ENCODE peak calls at places on chromosomes 3 and 15, in seven cellular contexts. One of them, this sample, is unnamed.

GRCh38 chr3:61876797-61877196 is 315.4 kb downstream of the PTPRG start:
- DNase-seq in esophagus squamous epithelium: no peak
- DNase-seq in A549: no peak
- DNase-seq in uterus: no peak
- DNase-seq in transverse colon: no peak
- DNase-seq in right lobe of liver: no peak
- DNase-seq in breast epithelium: no peak
- DNase-seq in this sample: no peak

GRCh38 chr3:134373278-134373941 is 837 bp downstream of the AMOTL2 start:
- DNase-seq in breast epithelium: peak
- DNase-seq in transverse colon: peak
- DNase-seq in A549: no peak
- DNase-seq in esophagus squamous epithelium: no peak
- DNase-seq in right lobe of liver: peak
- DNase-seq in uterus: peak
- DNase-seq in this sample: peak

GRCh38 chr15:64333986-64334385 is 22.0 kb downstream of the CSNK1G1 start:
- DNase-seq in right lobe of liver: no peak
- DNase-seq in breast epithelium: no peak
- DNase-seq in A549: no peak
- DNase-seq in esophagus squamous epithelium: no peak
- DNase-seq in uterus: no peak
- DNase-seq in transverse colon: no peak
- DNase-seq in this sample: no peak

GRCh38 chr3:141487419-141488345 is 855 bp downstream of the RASA2 start:
- DNase-seq in A549: peak
- DNase-seq in breast epithelium: peak
- DNase-seq in esophagus squamous epithelium: peak
- DNase-seq in uterus: peak
- DNase-seq in transverse colon: peak
- DNase-seq in right lobe of liver: peak
- DNase-seq in this sample: peak

GRCh38 chr3:17969985-17970568 is 227.6 kb upstream of the TBC1D5 start:
- DNase-seq in esophagus squamous epithelium: no peak
- DNase-seq in A549: no peak
- DNase-seq in breast epithelium: no peak
- DNase-seq in right lobe of liver: no peak
- DNase-seq in transverse colon: no peak
- DNase-seq in uterus: no peak
- DNase-seq in this sample: no peak

GRCh38 chr3:113533534-113533892 is 1.2 kb downstream of the SIDT1 start:
- DNase-seq in right lobe of liver: no peak
- DNase-seq in breast epithelium: no peak
- DNase-seq in A549: no peak
- DNase-seq in transverse colon: no peak
- DNase-seq in uterus: no peak
- DNase-seq in esophagus squamous epithelium: no peak
- DNase-seq in this sample: no peak

GRCh38 chr15:31341501-31342195 is 15.0 kb downstream of the KLF13 start:
- DNase-seq in A549: no peak
- DNase-seq in transverse colon: no peak
- DNase-seq in esophagus squamous epithelium: no peak
- DNase-seq in breast epithelium: no peak
- DNase-seq in uterus: no peak
- DNase-seq in right lobe of liver: no peak
- DNase-seq in this sample: no peak

GRCh38 chr3:61111764-61112163 is 139.5 kb downstream of the FHIT start:
- DNase-seq in uterus: no peak
- DNase-seq in breast epithelium: no peak
- DNase-seq in transverse colon: peak
- DNase-seq in A549: no peak
- DNase-seq in esophagus squamous epithelium: no peak
- DNase-seq in right lobe of liver: no peak
- DNase-seq in this sample: no peak

GRCh38 chr15:43509002-43509922 is 8.1 kb upstream of the MAP1A start:
- DNase-seq in right lobe of liver: no peak
- DNase-seq in transverse colon: no peak
- DNase-seq in A549: no peak
- DNase-seq in breast epithelium: no peak
- DNase-seq in esophagus squamous epithelium: no peak
- DNase-seq in uterus: peak
- DNase-seq in this sample: no peak

GRCh38 chr3:53222183-53222901 is 33.5 kb downstream of the TKT start:
- DNase-seq in right lobe of liver: no peak
- DNase-seq in A549: no peak
- DNase-seq in esophagus squamous epithelium: no peak
- DNase-seq in transverse colon: no peak
- DNase-seq in breast epithelium: no peak
- DNase-seq in uterus: no peak
- DNase-seq in this sample: no peak
- TF ChIP-seq POLR2A in right lobe of liver: no peak
- TF ChIP-seq POLR2A in A549: no peak
- TF ChIP-seq POLR2A in esophagus squamous epithelium: no peak
- TF ChIP-seq POLR2A in transverse colon: no peak
- TF ChIP-seq POLR2A in breast epithelium: no peak
- TF ChIP-seq POLR2A in uterus: no peak
- TF ChIP-seq POLR2A in this sample: no peak

GRCh38 chr3:50356553-50356952 is 2.8 kb downstream of the TMEM115 start:
- DNase-seq in uterus: no peak
- DNase-seq in A549: no peak
- DNase-seq in transverse colon: peak
- DNase-seq in right lobe of liver: peak
- DNase-seq in breast epithelium: no peak
- DNase-seq in esophagus squamous epithelium: no peak
- DNase-seq in this sample: no peak
- TF ChIP-seq POLR2A in uterus: no peak
- TF ChIP-seq POLR2A in A549: no peak
- TF ChIP-seq POLR2A in transverse colon: no peak
- TF ChIP-seq POLR2A in right lobe of liver: no peak
- TF ChIP-seq POLR2A in breast epithelium: no peak
- TF ChIP-seq POLR2A in esophagus squamous epithelium: no peak
- TF ChIP-seq POLR2A in this sample: no peak

GRCh38 chr15:57382222-57382621 is 5.9 kb downstream of the CGNL1 start:
- DNase-seq in A549: no peak
- DNase-seq in uterus: no peak
- DNase-seq in breast epithelium: no peak
- DNase-seq in esophagus squamous epithelium: no peak
- DNase-seq in transverse colon: no peak
- DNase-seq in right lobe of liver: no peak
- DNase-seq in this sample: no peak
- TF ChIP-seq POLR2A in A549: no peak
- TF ChIP-seq POLR2A in uterus: no peak
- TF ChIP-seq POLR2A in breast epithelium: no peak
- TF ChIP-seq POLR2A in esophagus squamous epithelium: no peak
- TF ChIP-seq POLR2A in transverse colon: no peak
- TF ChIP-seq POLR2A in right lobe of liver: no peak
- TF ChIP-seq POLR2A in this sample: no peak

GRCh38 chr15:98896002-98896721 is 111.4 kb downstream of the PGPEP1L start:
- DNase-seq in A549: peak
- DNase-seq in breast epithelium: no peak
- DNase-seq in uterus: no peak
- DNase-seq in transverse colon: no peak
- DNase-seq in esophagus squamous epithelium: no peak
- DNase-seq in right lobe of liver: no peak
- DNase-seq in this sample: no peak
- TF ChIP-seq POLR2A in A549: no peak
- TF ChIP-seq POLR2A in breast epithelium: no peak
- TF ChIP-seq POLR2A in uterus: no peak
- TF ChIP-seq POLR2A in transverse colon: no peak
- TF ChIP-seq POLR2A in esophagus squamous epithelium: no peak
- TF ChIP-seq POLR2A in right lobe of liver: no peak
- TF ChIP-seq POLR2A in this sample: no peak

GRCh38 chr3:143119974-143120715 is 574 bp downstream of the CHST2 start:
- DNase-seq in uterus: peak
- DNase-seq in A549: peak
- DNase-seq in transverse colon: peak
- DNase-seq in esophagus squamous epithelium: no peak
- DNase-seq in right lobe of liver: peak
- DNase-seq in breast epithelium: no peak
- DNase-seq in this sample: peak

GRCh38 chr3:143120716-143121239 is 1.2 kb downstream of the CHST2 start:
- DNase-seq in A549: peak
- DNase-seq in esophagus squamous epithelium: no peak
- DNase-seq in uterus: no peak
- DNase-seq in right lobe of liver: peak
- DNase-seq in transverse colon: peak
- DNase-seq in breast epithelium: no peak
- DNase-seq in this sample: no peak

GRCh38 chr3:143121240-143122088 is 1.9 kb downstream of the CHST2 start:
- DNase-seq in uterus: peak
- DNase-seq in right lobe of liver: peak
- DNase-seq in A549: peak
- DNase-seq in breast epithelium: no peak
- DNase-seq in esophagus squamous epithelium: no peak
- DNase-seq in transverse colon: peak
- DNase-seq in this sample: no peak

GRCh38 chr3:143118630-143119008 is 952 bp upstream of the CHST2 start:
- DNase-seq in uterus: no peak
- DNase-seq in right lobe of liver: no peak
- DNase-seq in transverse colon: no peak
- DNase-seq in esophagus squamous epithelium: no peak
- DNase-seq in A549: no peak
- DNase-seq in breast epithelium: no peak
- DNase-seq in this sample: no peak

GRCh38 chr3:143119009-143119914 is at the start of gene CHST2:
- DNase-seq in A549: peak
- DNase-seq in breast epithelium: no peak
- DNase-seq in esophagus squamous epithelium: peak
- DNase-seq in transverse colon: peak
- DNase-seq in uterus: peak
- DNase-seq in right lobe of liver: peak
- DNase-seq in this sample: peak
- TF ChIP-seq POLR2A in A549: no peak
- TF ChIP-seq POLR2A in breast epithelium: no peak
- TF ChIP-seq POLR2A in esophagus squamous epithelium: no peak
- TF ChIP-seq POLR2A in transverse colon: no peak
- TF ChIP-seq POLR2A in uterus: peak
- TF ChIP-seq POLR2A in right lobe of liver: no peak
- TF ChIP-seq POLR2A in this sample: peak

This sample was measured in H54.